ENCODE peak calls at places on chromosomes 16 and 17, in eight cellular contexts. V is left colon; Y is neural crest cell; H is CD4-positive, CD25-positive, alpha-beta regulatory T cell; G is cardiac muscle cell; K is stimulated activated CD8-positive, alpha-beta memory T cell treated with anti-CD3 and anti-CD28 coated beads, Interleukin-4, amount 100 ng/mL, for 24 hours; Z is tibial artery; M is NCI-H2081. J is an unnamed sample.

GRCh38 chr17:50661795-50662391 is 27.2 kb downstream of the ABCC3 start:
- DNase-seq in V (peak), Y (no peak), H (peak), G (peak), K (no peak), Z (peak), M (no peak), J (peak)

GRCh38 chr16:81645303-81645702 is 133.8 kb upstream of the PLCG2 start:
- DNase-seq in V (no peak), Y (no peak), H (no peak), G (peak), K (no peak), Z (no peak), M (peak), J (no peak)

GRCh38 chr16:12754824-12755543 is 48.7 kb downstream of the CPPED1 start:
- DNase-seq in V (no peak), Y (no peak), H (no peak), G (no peak), K (no peak), Z (no peak), M (no peak), J (no peak)

GRCh38 chr17:2635675-2636074 is 42.2 kb downstream of the PAFAH1B1 start:
- DNase-seq in V (no peak), Y (no peak), H (no peak), G (no peak), K (no peak), Z (no peak), M (no peak), J (no peak)

GRCh38 chr17:28758411-28759121 is 14.8 kb downstream of the TRAF4 start:
- DNase-seq in V (no peak), Y (no peak), H (no peak), G (no peak), K (no peak), Z (peak), M (no peak), J (no peak)

GRCh38 chr17:32927201-32927723 is 691 bp upstream of the TMEM98 start:
- DNase-seq in V (peak), Y (no peak), H (no peak), G (no peak), K (no peak), Z (no peak), M (no peak), J (no peak)

GRCh38 chr17:81684442-81684911 is 666 bp downstream of the HGS start:
- DNase-seq in V (no peak), Y (no peak), H (no peak), G (no peak), K (no peak), Z (no peak), M (no peak), J (no peak)

GRCh38 chr16:19840524-19841110 is 44.0 kb downstream of the GPRC5B start:
- DNase-seq in V (no peak), Y (no peak), H (no peak), G (no peak), K (no peak), Z (no peak), M (peak), J (no peak)

GRCh38 chr16:1950559-1950958 is 3.9 kb downstream of the RPL3L start:
- DNase-seq in V (no peak), Y (no peak), H (no peak), G (no peak), K (no peak), Z (peak), M (no peak), J (no peak)

GRCh38 chr17:15311996-15312395 is 29.4 kb downstream of the TEKT3 start:
- DNase-seq in V (no peak), Y (no peak), H (no peak), G (no peak), K (no peak), Z (no peak), M (no peak), J (no peak)

GRCh38 chr17:68613739-68614298 is 12.7 kb upstream of the FAM20A start:
- DNase-seq in V (peak), Y (peak), H (peak), G (peak), K (no peak), Z (no peak), M (peak), J (peak)

GRCh38 chr16:68548947-68549346 is 9.9 kb downstream of the ZFP90 start:
- DNase-seq in V (no peak), Y (no peak), H (peak), G (no peak), K (no peak), Z (no peak), M (no peak), J (no peak)

GRCh38 chr17:74283371-74283673 is 9.3 kb downstream of the DNAI2 start:
- DNase-seq in V (no peak), Y (no peak), H (no peak), G (no peak), K (no peak), Z (no peak), M (no peak), J (no peak)

GRCh38 chr16:17469011-17469741 is 1.6 kb downstream of the XYLT1 start:
- DNase-seq in V (peak), Y (no peak), H (no peak), G (peak), K (no peak), Z (peak), M (no peak), J (no peak)

GRCh38 chr16:57815987-57816745 is 13.9 kb upstream of the KIFC3 start:
- DNase-seq in V (peak), Y (no peak), H (no peak), G (peak), K (peak), Z (peak), M (no peak), J (no peak)

GRCh38 chr17:58323420-58324408 is 4.9 kb downstream of the TSPOAP1 start:
- DNase-seq in V (no peak), Y (no peak), H (peak), G (no peak), K (no peak), Z (no peak), M (no peak), J (no peak)

GRCh38 chr17:57016764-57017116 is 38.8 kb downstream of the SCPEP1 start:
- DNase-seq in V (no peak), Y (no peak), H (no peak), G (no peak), K (no peak), Z (no peak), M (no peak), J (no peak)

GRCh38 chr17:3009411-3009920 is 53.9 kb downstream of the OR1D5 start:
- DNase-seq in V (no peak), Y (no peak), H (no peak), G (no peak), K (no peak), Z (no peak), M (no peak), J (no peak)

GRCh38 chr17:77491921-77492445 is 351.2 kb downstream of the SEC14L1 start:
- DNase-seq in V (no peak), Y (no peak), H (no peak), G (no peak), K (no peak), Z (peak), M (no peak), J (no peak)

GRCh38 chr16:50196736-50197135 is 43.6 kb downstream of the TENT4B start:
- DNase-seq in V (no peak), Y (no peak), H (peak), G (peak), K (no peak), Z (no peak), M (no peak), J (no peak)

GRCh38 chr16:82633964-82634600 is 7.3 kb downstream of the CDH13 start:
- DNase-seq in V (peak), Y (peak), H (no peak), G (peak), K (no peak), Z (peak), M (no peak), J (no peak)

GRCh38 chr17:40023590-40024292 is 8.5 kb downstream of the CSF3 start:
- DNase-seq in V (peak), Y (no peak), H (no peak), G (peak), K (no peak), Z (no peak), M (no peak), J (no peak)

GRCh38 chr17:160336-160735 is 21.1 kb downstream of the DOC2B start:
- DNase-seq in V (no peak), Y (no peak), H (no peak), G (no peak), K (no peak), Z (no peak), M (no peak), J (no peak)

GRCh38 chr17:15343749-15344148 is 2.4 kb upstream of the TEKT3 start:
- DNase-seq in V (no peak), Y (no peak), H (no peak), G (peak), K (no peak), Z (no peak), M (no peak), J (no peak)

GRCh38 chr17:11986939-11987329 is 10.3 kb downstream of the ZNF18 start:
- DNase-seq in V (no peak), Y (no peak), H (peak), G (peak), K (no peak), Z (no peak), M (peak), J (peak)

GRCh38 chr17:21161498-21162393 is 35.0 kb downstream of the DHRS7B start:
- DNase-seq in V (no peak), Y (no peak), H (no peak), G (peak), K (no peak), Z (no peak), M (no peak), J (no peak)

GRCh38 chr16:47732806-47733150 is 271.6 kb downstream of the PHKB start:
- DNase-seq in V (no peak), Y (no peak), H (no peak), G (peak), K (no peak), Z (no peak), M (no peak), J (peak)

GRCh38 chr16:15769239-15769638 is 87.6 kb downstream of the MYH11 start:
- DNase-seq in V (no peak), Y (no peak), H (no peak), G (no peak), K (no peak), Z (no peak), M (no peak), J (no peak)

GRCh38 chr17:596763-597644 is 117.6 kb downstream of the VPS53 start:
- DNase-seq in V (no peak), Y (no peak), H (no peak), G (peak), K (peak), Z (no peak), M (no peak), J (no peak)

GRCh38 chr16:54334208-54334607 is 47.6 kb upstream of the IRX3 start:
- DNase-seq in V (no peak), Y (no peak), H (no peak), G (no peak), K (no peak), Z (no peak), M (no peak), J (no peak)

GRCh38 chr17:54944796-54945195 is 23.7 kb downstream of the COX11 start:
- DNase-seq in V (no peak), Y (no peak), H (no peak), G (peak), K (no peak), Z (no peak), M (no peak), J (no peak)

GRCh38 chr17:40980594-40980993 is 3.5 kb downstream of the KRT40 start:
- DNase-seq in V (no peak), Y (no peak), H (no peak), G (peak), K (no peak), Z (no peak), M (no peak), J (no peak)

GRCh38 chr16:88768041-88768876 is 16.8 kb downstream of the PIEZO1 start:
- DNase-seq in V (no peak), Y (no peak), H (no peak), G (peak), K (no peak), Z (peak), M (no peak), J (no peak)

GRCh38 chr17:67625971-67626370 is 91.8 kb upstream of the NOL11 start:
- DNase-seq in V (no peak), Y (no peak), H (no peak), G (no peak), K (no peak), Z (no peak), M (no peak), J (no peak)

GRCh38 chr17:18119166-18119745 is 10.7 kb downstream of the MYO15A start:
- DNase-seq in V (no peak), Y (no peak), H (no peak), G (no peak), K (no peak), Z (no peak), M (no peak), J (no peak)

GRCh38 chr16:56420613-56421012 is 4.7 kb downstream of the AMFR start:
- DNase-seq in V (no peak), Y (no peak), H (no peak), G (no peak), K (no peak), Z (no peak), M (no peak), J (no peak)

GRCh38 chr16:86046901-86047300 is 147.9 kb downstream of the IRF8 start:
- DNase-seq in V (no peak), Y (no peak), H (no peak), G (no peak), K (no peak), Z (no peak), M (no peak), J (no peak)